ENCODE peak calls at places on chromosomes 13 and 19, in ten cellular contexts. One of them, this sample, is unnamed.

GRCh38 chr19:7715671-7716070 is 13.7 kb upstream of the FCER2 start:
- DNase-seq in A549: no peak
- DNase-seq in body of pancreas: no peak
- DNase-seq in adrenal gland: no peak
- DNase-seq in Peyer's patch: no peak
- DNase-seq in prostate gland: no peak
- DNase-seq in heart left ventricle: no peak
- DNase-seq in stomach: no peak
- DNase-seq in IMR-90: no peak
- DNase-seq in transverse colon: no peak
- DNase-seq in this sample: no peak

GRCh38 chr19:40594251-40594650 is 6.9 kb upstream of the LTBP4 start:
- DNase-seq in stomach: no peak
- DNase-seq in prostate gland: no peak
- DNase-seq in A549: no peak
- DNase-seq in transverse colon: no peak
- DNase-seq in Peyer's patch: no peak
- DNase-seq in heart left ventricle: no peak
- DNase-seq in IMR-90: no peak
- DNase-seq in body of pancreas: no peak
- DNase-seq in adrenal gland: no peak
- DNase-seq in this sample: no peak

GRCh38 chr19:44673510-44673909 is 2.2 kb downstream of the CEACAM19 start:
- DNase-seq in adrenal gland: no peak
- DNase-seq in stomach: no peak
- DNase-seq in body of pancreas: no peak
- DNase-seq in prostate gland: no peak
- DNase-seq in Peyer's patch: no peak
- DNase-seq in transverse colon: no peak
- DNase-seq in IMR-90: no peak
- DNase-seq in A549: no peak
- DNase-seq in heart left ventricle: no peak
- DNase-seq in this sample: no peak

GRCh38 chr13:73060251-73061160 is 1.7 kb downstream of the KLF5 start:
- DNase-seq in heart left ventricle: peak; percentile 27
- DNase-seq in Peyer's patch: no peak
- DNase-seq in stomach: no peak
- DNase-seq in IMR-90: peak; percentile 82
- DNase-seq in prostate gland: peak; percentile 33
- DNase-seq in adrenal gland: no peak
- DNase-seq in transverse colon: no peak
- DNase-seq in body of pancreas: peak; percentile 30
- DNase-seq in A549: no peak
- DNase-seq in this sample: no peak

GRCh38 chr13:94712287-94712811 is at the start of gene SOX21:
- DNase-seq in transverse colon: no peak
- DNase-seq in adrenal gland: no peak
- DNase-seq in prostate gland: peak; percentile 46
- DNase-seq in stomach: no peak
- DNase-seq in A549: peak; percentile 48
- DNase-seq in Peyer's patch: no peak
- DNase-seq in heart left ventricle: no peak
- DNase-seq in body of pancreas: no peak
- DNase-seq in IMR-90: no peak
- DNase-seq in this sample: no peak

GRCh38 chr19:30450101-30450500 is 77.9 kb downstream of the ZNF536 start:
- DNase-seq in stomach: no peak
- DNase-seq in adrenal gland: peak; percentile 79
- DNase-seq in heart left ventricle: peak; percentile 64
- DNase-seq in A549: no peak
- DNase-seq in Peyer's patch: no peak
- DNase-seq in transverse colon: peak; percentile 17
- DNase-seq in IMR-90: no peak
- DNase-seq in prostate gland: no peak
- DNase-seq in body of pancreas: no peak
- DNase-seq in this sample: no peak

GRCh38 chr13:23579886-23580706 is 9.9 kb downstream of the TNFRSF19 start:
- DNase-seq in stomach: no peak
- DNase-seq in adrenal gland: no peak
- DNase-seq in A549: no peak
- DNase-seq in body of pancreas: no peak
- DNase-seq in IMR-90: peak; percentile 40
- DNase-seq in Peyer's patch: no peak
- DNase-seq in transverse colon: no peak
- DNase-seq in heart left ventricle: no peak
- DNase-seq in prostate gland: no peak
- DNase-seq in this sample: no peak

GRCh38 chr19:1057185-1057857 is 9.6 kb upstream of the ARHGAP45 start:
- DNase-seq in heart left ventricle: no peak
- DNase-seq in A549: peak; percentile 58
- DNase-seq in Peyer's patch: no peak
- DNase-seq in IMR-90: peak; percentile 67
- DNase-seq in body of pancreas: no peak
- DNase-seq in transverse colon: no peak
- DNase-seq in adrenal gland: no peak
- DNase-seq in prostate gland: no peak
- DNase-seq in stomach: no peak
- DNase-seq in this sample: no peak

GRCh38 chr19:44356383-44357111 is at the start of gene ZNF112:
- DNase-seq in transverse colon: peak; percentile 90
- DNase-seq in heart left ventricle: peak; percentile 91
- DNase-seq in prostate gland: peak; percentile 95
- DNase-seq in Peyer's patch: peak; percentile 87
- DNase-seq in adrenal gland: peak; percentile 93
- DNase-seq in IMR-90: peak; percentile 91
- DNase-seq in A549: peak; percentile 98
- DNase-seq in stomach: peak; percentile 90
- DNase-seq in body of pancreas: peak; percentile 92
- DNase-seq in this sample: peak; percentile 85

GRCh38 chr13:76830805-76831204 is 55.4 kb downstream of the KCTD12 start:
- DNase-seq in stomach: no peak
- DNase-seq in prostate gland: no peak
- DNase-seq in heart left ventricle: no peak
- DNase-seq in Peyer's patch: no peak
- DNase-seq in body of pancreas: no peak
- DNase-seq in transverse colon: no peak
- DNase-seq in A549: no peak
- DNase-seq in IMR-90: no peak
- DNase-seq in adrenal gland: no peak
- DNase-seq in this sample: no peak

GRCh38 chr13:59305896-59306295 is 857.8 kb downstream of the DIAPH3 start:
- DNase-seq in A549: no peak
- DNase-seq in IMR-90: no peak
- DNase-seq in adrenal gland: no peak
- DNase-seq in heart left ventricle: no peak
- DNase-seq in stomach: no peak
- DNase-seq in transverse colon: no peak
- DNase-seq in body of pancreas: no peak
- DNase-seq in Peyer's patch: no peak
- DNase-seq in prostate gland: no peak
- DNase-seq in this sample: no peak

GRCh38 chr13:34967851-34968562 is 25.9 kb downstream of the NBEA start:
- DNase-seq in prostate gland: no peak
- DNase-seq in body of pancreas: no peak
- DNase-seq in IMR-90: no peak
- DNase-seq in Peyer's patch: no peak
- DNase-seq in heart left ventricle: no peak
- DNase-seq in adrenal gland: no peak
- DNase-seq in stomach: no peak
- DNase-seq in A549: no peak
- DNase-seq in transverse colon: no peak
- DNase-seq in this sample: no peak

GRCh38 chr19:35740423-35741215 is 1.6 kb downstream of the IGFLR1 start:
- DNase-seq in stomach: peak; percentile 98
- DNase-seq in adrenal gland: peak; percentile 99
- DNase-seq in prostate gland: peak; percentile 97
- DNase-seq in A549: peak; percentile 97
- DNase-seq in IMR-90: peak; percentile 93
- DNase-seq in heart left ventricle: peak; percentile 98
- DNase-seq in body of pancreas: peak; percentile 99
- DNase-seq in transverse colon: peak; percentile 98
- DNase-seq in Peyer's patch: peak; percentile 98
- DNase-seq in this sample: peak; percentile 97

GRCh38 chr19:35738887-35739229 is 3.4 kb downstream of the IGFLR1 start:
- DNase-seq in body of pancreas: no peak
- DNase-seq in IMR-90: no peak
- DNase-seq in adrenal gland: no peak
- DNase-seq in heart left ventricle: no peak
- DNase-seq in transverse colon: no peak
- DNase-seq in stomach: no peak
- DNase-seq in prostate gland: no peak
- DNase-seq in A549: no peak
- DNase-seq in Peyer's patch: no peak
- DNase-seq in this sample: no peak

GRCh38 chr19:35740108-35740422 is 2.2 kb downstream of the IGFLR1 start:
- DNase-seq in A549: no peak
- DNase-seq in stomach: no peak
- DNase-seq in Peyer's patch: no peak
- DNase-seq in prostate gland: no peak
- DNase-seq in IMR-90: no peak
- DNase-seq in body of pancreas: no peak
- DNase-seq in adrenal gland: no peak
- DNase-seq in transverse colon: no peak
- DNase-seq in heart left ventricle: no peak
- DNase-seq in this sample: no peak

GRCh38 chr19:35738021-35738886 is 4.0 kb downstream of the IGFLR1 start:
- DNase-seq in adrenal gland: peak; percentile 11
- DNase-seq in heart left ventricle: no peak
- DNase-seq in transverse colon: no peak
- DNase-seq in body of pancreas: no peak
- DNase-seq in prostate gland: no peak
- DNase-seq in A549: no peak
- DNase-seq in stomach: no peak
- DNase-seq in Peyer's patch: no peak
- DNase-seq in IMR-90: no peak
- DNase-seq in this sample: no peak

DNA sequence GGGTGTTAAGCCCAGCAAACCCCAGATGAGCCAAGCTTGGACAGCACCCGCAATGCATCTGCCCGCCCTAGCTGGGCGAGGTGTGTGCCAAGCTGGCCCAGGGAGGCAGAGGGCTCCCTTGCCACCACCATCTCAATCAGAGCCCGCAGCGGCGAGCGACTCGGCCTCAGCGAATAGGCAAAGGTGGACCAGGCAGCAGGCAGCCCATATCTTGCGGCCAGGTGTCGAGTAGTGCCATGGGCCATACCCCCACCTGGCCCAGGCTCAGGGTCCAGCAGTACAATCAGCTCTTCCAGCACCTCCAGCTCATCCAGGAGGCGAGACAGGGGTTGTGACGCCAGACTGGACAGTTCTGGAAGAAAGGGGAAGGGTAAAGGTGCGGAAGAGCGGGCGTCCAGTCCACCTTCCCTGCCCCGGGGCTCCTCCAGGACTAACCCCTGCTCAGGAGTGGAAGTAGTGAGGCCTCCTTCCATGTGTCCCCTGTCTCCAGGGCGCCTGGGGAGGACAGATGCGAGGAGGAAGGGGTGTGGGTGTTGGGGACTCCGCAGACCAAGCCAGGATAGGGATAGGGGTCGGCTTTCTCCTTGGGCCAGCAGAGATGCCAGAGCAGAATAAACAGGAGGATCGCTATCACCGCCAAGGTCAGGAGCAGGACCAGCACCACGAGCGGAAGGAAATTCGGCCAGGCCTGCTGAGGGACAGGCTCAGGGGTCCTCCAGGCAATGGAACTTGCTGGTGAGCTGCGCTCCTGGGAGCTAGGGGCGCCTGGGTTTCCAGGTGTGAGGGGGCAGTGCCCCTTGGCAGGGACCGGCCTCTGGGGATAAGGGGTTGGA is 2.8 kb downstream of the IGFLR1 start:
- DNase-seq in A549: no peak
- DNase-seq in heart left ventricle: no peak
- DNase-seq in Peyer's patch: no peak
- DNase-seq in prostate gland: no peak
- DNase-seq in body of pancreas: no peak
- DNase-seq in adrenal gland: no peak
- DNase-seq in transverse colon: no peak
- DNase-seq in IMR-90: no peak
- DNase-seq in stomach: no peak
- DNase-seq in this sample: no peak
- TF ChIP-seq POLR2A in A549: no peak
- TF ChIP-seq POLR2A in heart left ventricle: no peak
- TF ChIP-seq POLR2A in Peyer's patch: no peak
- TF ChIP-seq POLR2A in prostate gland: no peak
- TF ChIP-seq POLR2A in body of pancreas: no peak
- TF ChIP-seq POLR2A in adrenal gland: no peak
- TF ChIP-seq POLR2A in transverse colon: no peak
- TF ChIP-seq POLR2A in IMR-90: no peak
- TF ChIP-seq POLR2A in stomach: no peak
- TF ChIP-seq POLR2A in this sample: no peak

DNA sequence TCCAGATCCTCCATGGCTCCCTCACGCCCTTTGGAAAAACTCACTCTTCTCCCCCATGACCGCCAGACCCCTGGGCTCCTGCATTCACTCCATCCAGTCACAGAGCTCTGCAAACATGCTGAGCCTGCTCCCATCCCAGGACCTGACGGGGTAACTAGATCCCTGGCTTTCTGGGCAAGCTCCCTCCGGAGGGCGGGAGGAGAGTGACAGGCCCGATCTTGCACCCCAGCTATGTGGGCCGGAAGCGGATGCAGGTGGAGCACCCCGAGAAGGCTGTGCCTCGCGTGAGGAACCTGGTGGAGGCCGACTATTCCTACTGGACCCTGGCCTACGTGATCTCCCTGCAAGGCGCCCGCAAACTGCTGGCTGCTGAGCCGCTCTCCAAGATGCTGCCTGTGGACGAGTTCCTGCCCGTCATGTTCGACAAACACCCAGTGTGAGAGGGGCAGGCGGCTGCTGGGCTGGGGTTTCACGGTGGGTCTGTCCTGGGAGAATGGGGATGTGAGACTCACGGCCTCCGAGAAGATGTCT is 25.1 kb downstream of the COLGALT1 start:
- DNase-seq in heart left ventricle: no peak
- DNase-seq in transverse colon: no peak
- DNase-seq in IMR-90: no peak
- DNase-seq in prostate gland: no peak
- DNase-seq in A549: no peak
- DNase-seq in stomach: no peak
- DNase-seq in Peyer's patch: no peak
- DNase-seq in body of pancreas: no peak
- DNase-seq in adrenal gland: no peak
- DNase-seq in this sample: no peak
- TF ChIP-seq CTCF in heart left ventricle: no peak
- TF ChIP-seq CTCF in transverse colon: no peak
- TF ChIP-seq CTCF in IMR-90: no peak
- TF ChIP-seq CTCF in prostate gland: no peak
- TF ChIP-seq CTCF in A549: no peak
- TF ChIP-seq CTCF in stomach: no peak
- TF ChIP-seq CTCF in Peyer's patch: no peak
- TF ChIP-seq CTCF in body of pancreas: no peak
- TF ChIP-seq CTCF in adrenal gland: no peak
- TF ChIP-seq CTCF in this sample: no peak

GRCh38 chr19:46372901-46373572 is 26.1 kb downstream of the PPP5C start:
- DNase-seq in adrenal gland: no peak
- DNase-seq in heart left ventricle: no peak
- DNase-seq in prostate gland: no peak
- DNase-seq in transverse colon: no peak
- DNase-seq in A549: peak; percentile 84
- DNase-seq in stomach: no peak
- DNase-seq in IMR-90: no peak
- DNase-seq in body of pancreas: no peak
- DNase-seq in Peyer's patch: no peak
- DNase-seq in this sample: peak; percentile 52
- H3K27ac ChIP-seq in adrenal gland: peak overlapping the region; percentile 75
- H3K27ac ChIP-seq in heart left ventricle: peak overlapping the region; percentile 59
- H3K27ac ChIP-seq in prostate gland: peak overlapping the region; percentile 79
- H3K27ac ChIP-seq in transverse colon: peak overlapping the region; percentile 78
- H3K27ac ChIP-seq in A549: peak overlapping the region; percentile 94
- H3K27ac ChIP-seq in stomach: peak overlapping the region; percentile 89
- H3K27ac ChIP-seq in IMR-90: peak overlapping the region; percentile 34
- H3K27ac ChIP-seq in body of pancreas: peak overlapping the region; percentile 85
- H3K27ac ChIP-seq in Peyer's patch: no peak overlapping the region
- H3K27ac ChIP-seq in this sample: peak overlapping the region; percentile 93

GRCh38 chr19:11090264-11091032 is 1.2 kb downstream of the LDLR start:
- DNase-seq in IMR-90: peak; percentile 92
- DNase-seq in A549: peak; percentile 94
- DNase-seq in adrenal gland: peak; percentile 99
- DNase-seq in stomach: peak; percentile 99
- DNase-seq in body of pancreas: peak; percentile 99
- DNase-seq in transverse colon: peak; percentile 99
- DNase-seq in prostate gland: peak; percentile 99
- DNase-seq in heart left ventricle: peak; percentile 99
- DNase-seq in Peyer's patch: peak; percentile 99
- DNase-seq in this sample: peak; percentile 99
- TF ChIP-seq POLR2A in IMR-90: peak; percentile 88
- TF ChIP-seq POLR2A in A549: peak; percentile 45
- TF ChIP-seq POLR2A in adrenal gland: peak; percentile 98
- TF ChIP-seq POLR2A in stomach: no peak
- TF ChIP-seq POLR2A in body of pancreas: peak; percentile 98
- TF ChIP-seq POLR2A in transverse colon: peak; percentile 99
- TF ChIP-seq POLR2A in prostate gland: peak; percentile 97
- TF ChIP-seq POLR2A in heart left ventricle: no peak
- TF ChIP-seq POLR2A in Peyer's patch: peak; percentile 97
- TF ChIP-seq POLR2A in this sample: peak; percentile 94

This sample was measured in breast epithelium.